ENCODE peak calls at places on chromosomes 4 and X, in five cellular contexts. One of them, this sample, is unnamed.

GRCh38 chrX:136028383-136028984 is 43.2 kb downstream of the SLC9A6 start:
- DNase-seq in H1: no peak
- DNase-seq in HepG2: peak; percentile 23
- DNase-seq in GM12878: no peak
- DNase-seq in NT2/D1: peak; percentile 11
- DNase-seq in this sample: peak; percentile 46

GRCh38 chr4:104470770-104471169 is 23.9 kb downstream of the CXXC4 start:
- DNase-seq in H1: no peak
- DNase-seq in HepG2: peak; percentile 5
- DNase-seq in GM12878: no peak
- DNase-seq in NT2/D1: no peak
- DNase-seq in this sample: no peak

GRCh38 chr4:84583871-84584373 is 995 bp downstream of the CDS1 start:
- DNase-seq in H1: no peak
- DNase-seq in HepG2: no peak
- DNase-seq in GM12878: no peak
- DNase-seq in NT2/D1: no peak
- DNase-seq in this sample: no peak

GRCh38 chr4:147582386-147583077 is 34.7 kb upstream of the TMEM184C start:
- DNase-seq in H1: no peak
- DNase-seq in HepG2: no peak
- DNase-seq in GM12878: no peak
- DNase-seq in NT2/D1: no peak
- DNase-seq in this sample: no peak

GRCh38 chrX:108001218-108001814 is 19.1 kb upstream of the TEX13B start:
- DNase-seq in H1: no peak
- DNase-seq in HepG2: peak; percentile 11
- DNase-seq in GM12878: no peak
- DNase-seq in NT2/D1: no peak
- DNase-seq in this sample: peak; percentile 69

GRCh38 chr4:122826596-122827257 is at the start of gene FGF2:
- DNase-seq in H1: peak; percentile 47
- DNase-seq in HepG2: no peak
- DNase-seq in GM12878: no peak
- DNase-seq in NT2/D1: peak; percentile 23
- DNase-seq in this sample: peak; percentile 58

GRCh38 chrX:12360991-12361598 is 222.8 kb downstream of the FRMPD4 start:
- DNase-seq in H1: no peak
- DNase-seq in HepG2: no peak
- DNase-seq in GM12878: no peak
- DNase-seq in NT2/D1: no peak
- DNase-seq in this sample: no peak

GRCh38 chr4:186192068-186192751 is 843 bp downstream of the CYP4V2 start:
- DNase-seq in H1: no peak
- DNase-seq in HepG2: peak; percentile 9
- DNase-seq in GM12878: no peak
- DNase-seq in NT2/D1: no peak
- DNase-seq in this sample: peak; percentile 19

GRCh38 chr4:87038837-87039715 is 104.3 kb downstream of the AFF1 start:
- DNase-seq in H1: no peak
- DNase-seq in HepG2: no peak
- DNase-seq in GM12878: no peak
- DNase-seq in NT2/D1: no peak
- DNase-seq in this sample: peak; percentile 33

GRCh38 chr4:187171731-187172339 is 448.2 kb upstream of the FAT1 start:
- DNase-seq in H1: no peak
- DNase-seq in HepG2: no peak
- DNase-seq in GM12878: no peak
- DNase-seq in NT2/D1: no peak
- DNase-seq in this sample: no peak

GRCh38 chr4:125315571-125316390 is 1.0 kb downstream of the FAT4 start:
- DNase-seq in H1: no peak
- DNase-seq in HepG2: peak; percentile 18
- DNase-seq in GM12878: no peak
- DNase-seq in NT2/D1: no peak
- DNase-seq in this sample: peak; percentile 63

GRCh38 chr4:6639137-6639680 is 1.3 kb upstream of the MRFAP1 start:
- DNase-seq in H1: no peak
- DNase-seq in HepG2: no peak
- DNase-seq in GM12878: no peak
- DNase-seq in NT2/D1: no peak
- DNase-seq in this sample: no peak

GRCh38 chrX:96386325-96386724 is 298.3 kb upstream of the DIAPH2 start:
- DNase-seq in H1: no peak
- DNase-seq in HepG2: no peak
- DNase-seq in GM12878: no peak
- DNase-seq in NT2/D1: no peak
- DNase-seq in this sample: no peak

GRCh38 chr4:3854661-3855060 is 88.5 kb downstream of the ADRA2C start:
- DNase-seq in H1: no peak
- DNase-seq in HepG2: no peak
- DNase-seq in GM12878: no peak
- DNase-seq in NT2/D1: no peak
- DNase-seq in this sample: no peak

GRCh38 chrX:151098996-151099395 is 77.4 kb upstream of the GPR50 start:
- DNase-seq in H1: no peak
- DNase-seq in HepG2: no peak
- DNase-seq in GM12878: no peak
- DNase-seq in NT2/D1: no peak
- DNase-seq in this sample: no peak

GRCh38 chr4:93693141-93693540 is 135.4 kb upstream of the ATOH1 start:
- DNase-seq in H1: no peak
- DNase-seq in HepG2: no peak
- DNase-seq in GM12878: no peak
- DNase-seq in NT2/D1: no peak
- DNase-seq in this sample: no peak

GRCh38 chr4:917466-917865 is 14.7 kb downstream of the GAK start:
- DNase-seq in H1: no peak
- DNase-seq in HepG2: no peak
- DNase-seq in GM12878: no peak
- DNase-seq in NT2/D1: no peak
- DNase-seq in this sample: no peak

GRCh38 chrX:139828037-139828436 is 104.8 kb downstream of the ATP11C start:
- DNase-seq in H1: no peak
- DNase-seq in HepG2: peak; percentile 1
- DNase-seq in GM12878: no peak
- DNase-seq in NT2/D1: no peak
- DNase-seq in this sample: no peak

GRCh38 chr4:88240297-88240714 is 44.1 kb downstream of the PPM1K start:
- DNase-seq in H1: no peak
- DNase-seq in HepG2: no peak
- DNase-seq in GM12878: no peak
- DNase-seq in NT2/D1: no peak
- DNase-seq in this sample: no peak

GRCh38 chrX:36577006-36577405 is 431.2 kb upstream of the FAM47C start:
- DNase-seq in H1: no peak
- DNase-seq in HepG2: no peak
- DNase-seq in GM12878: no peak
- DNase-seq in NT2/D1: no peak
- DNase-seq in this sample: no peak

GRCh38 chrX:107450823-107451509 is 1.5 kb downstream of the FRMPD3 start:
- DNase-seq in H1: no peak
- DNase-seq in HepG2: no peak
- DNase-seq in GM12878: no peak
- DNase-seq in NT2/D1: peak; percentile 38
- DNase-seq in this sample: peak; percentile 81

GRCh38 chr4:159937595-159937994 is 834.7 kb downstream of the RAPGEF2 start:
- DNase-seq in H1: no peak
- DNase-seq in HepG2: no peak
- DNase-seq in GM12878: no peak
- DNase-seq in NT2/D1: no peak
- DNase-seq in this sample: no peak

GRCh38 chrX:120358687-120359086 is 3.2 kb upstream of the ATP1B4 start:
- DNase-seq in H1: no peak
- DNase-seq in HepG2: no peak
- DNase-seq in GM12878: no peak
- DNase-seq in NT2/D1: no peak
- DNase-seq in this sample: no peak

GRCh38 chr4:7701866-7702649 is 237.6 kb downstream of the AFAP1 start:
- DNase-seq in H1: no peak
- DNase-seq in HepG2: no peak
- DNase-seq in GM12878: no peak
- DNase-seq in NT2/D1: no peak
- DNase-seq in this sample: no peak

GRCh38 chrX:79169484-79169883 is 25.0 kb downstream of the GPR174 start:
- DNase-seq in H1: no peak
- DNase-seq in HepG2: no peak
- DNase-seq in GM12878: no peak
- DNase-seq in NT2/D1: no peak
- DNase-seq in this sample: no peak

GRCh38 chr4:1050486-1051213 is 39.2 kb downstream of the FGFRL1 start:
- DNase-seq in H1: no peak
- DNase-seq in HepG2: no peak
- DNase-seq in GM12878: no peak
- DNase-seq in NT2/D1: no peak
- DNase-seq in this sample: no peak

DNA sequence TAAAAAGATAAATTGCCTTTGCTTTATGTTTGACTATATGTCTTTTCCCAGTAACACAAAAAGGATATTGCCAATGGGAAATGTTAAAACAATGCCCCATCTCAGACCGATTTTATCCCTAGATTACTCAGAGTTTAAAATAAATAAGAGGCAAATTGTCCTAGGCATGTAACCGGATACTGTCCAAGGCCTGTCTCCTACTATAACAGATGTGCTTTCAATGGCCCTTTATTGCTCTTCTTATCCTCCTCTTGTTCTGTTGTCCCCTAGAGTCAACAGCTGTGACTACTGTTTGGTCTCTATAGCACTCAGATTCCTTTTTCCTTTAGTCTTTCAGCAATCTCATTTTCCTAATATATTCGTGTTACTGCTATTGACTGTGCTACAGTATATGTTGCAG is 66.8 kb upstream of the PLS3 start:
- DNase-seq in H1: no peak
- DNase-seq in HepG2: peak; percentile 7
- DNase-seq in GM12878: no peak
- DNase-seq in NT2/D1: no peak
- DNase-seq in this sample: no peak
- TF ChIP-seq SUZ12 in H1: no peak
- TF ChIP-seq SUZ12 in HepG2: no peak
- TF ChIP-seq SUZ12 in GM12878: no peak
- TF ChIP-seq SUZ12 in NT2/D1: no peak
- TF ChIP-seq SUZ12 in this sample: no peak

DNA sequence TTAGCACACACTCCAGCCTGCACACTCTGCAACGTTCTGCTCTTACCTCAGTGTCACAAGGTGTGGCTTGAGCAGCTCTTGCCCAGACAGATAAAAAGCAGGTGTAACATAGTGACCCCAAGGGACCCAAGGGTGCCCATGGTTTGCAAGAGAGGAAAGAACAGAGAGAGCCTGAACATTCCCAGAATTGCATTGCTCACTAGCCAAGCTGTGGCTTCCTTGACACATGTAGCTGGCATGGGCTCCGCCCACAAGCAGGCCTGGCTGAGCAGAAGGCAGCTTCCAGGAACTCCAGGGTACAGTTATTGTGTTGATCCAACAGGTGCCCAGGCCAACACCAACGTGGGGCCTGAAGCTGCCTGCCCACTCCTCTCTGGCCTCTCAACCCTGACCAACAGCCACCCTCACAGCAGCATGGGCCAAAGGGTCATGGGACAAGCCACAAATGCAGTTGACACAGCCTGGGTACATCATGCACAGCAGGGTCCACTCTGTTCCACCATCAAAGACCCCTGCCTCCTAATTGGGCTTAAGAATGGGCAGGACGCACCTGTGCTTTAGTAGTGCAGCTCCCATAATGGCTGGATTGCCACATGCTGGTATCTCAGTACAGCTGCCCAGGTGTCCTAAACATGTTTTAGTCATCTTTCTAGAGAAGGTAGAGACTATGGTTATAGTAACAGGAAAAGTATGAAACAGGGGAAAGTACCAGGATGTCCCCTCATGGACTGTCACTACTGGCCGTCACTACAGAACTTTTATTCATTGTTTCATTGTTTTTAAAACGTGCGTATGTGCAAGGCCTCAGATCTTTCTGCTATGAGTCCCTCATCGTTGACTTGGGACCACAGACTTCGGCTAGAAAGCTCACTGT is 73.7 kb upstream of the ACSL1 start:
- DNase-seq in H1: no peak
- DNase-seq in HepG2: no peak
- DNase-seq in GM12878: no peak
- DNase-seq in NT2/D1: no peak
- DNase-seq in this sample: no peak
- TF ChIP-seq SUZ12 in H1: no peak
- TF ChIP-seq SUZ12 in HepG2: no peak
- TF ChIP-seq SUZ12 in GM12878: no peak
- TF ChIP-seq SUZ12 in NT2/D1: no peak
- TF ChIP-seq SUZ12 in this sample: no peak

GRCh38 chrX:10085223-10085622 is 71.6 kb upstream of the CLCN4 start:
- DNase-seq in H1: no peak
- DNase-seq in HepG2: no peak
- DNase-seq in GM12878: peak; percentile 36
- DNase-seq in NT2/D1: no peak
- DNase-seq in this sample: no peak
- TF ChIP-seq SUZ12 in H1: no peak
- TF ChIP-seq SUZ12 in HepG2: no peak
- TF ChIP-seq SUZ12 in GM12878: no peak
- TF ChIP-seq SUZ12 in NT2/D1: no peak
- TF ChIP-seq SUZ12 in this sample: no peak

GRCh38 chr4:102344955-102345794 is at the start of gene SLC39A8:
- DNase-seq in H1: peak; percentile 70
- DNase-seq in HepG2: peak; percentile 41
- DNase-seq in GM12878: peak; percentile 91
- DNase-seq in NT2/D1: peak; percentile 60
- DNase-seq in this sample: peak; percentile 89

GRCh38 chr4:102342404-102343074 is 2.7 kb downstream of the SLC39A8 start:
- DNase-seq in H1: no peak
- DNase-seq in HepG2: no peak
- DNase-seq in GM12878: no peak
- DNase-seq in NT2/D1: no peak
- DNase-seq in this sample: no peak

GRCh38 chr4:102344520-102344954 is 745 bp downstream of the SLC39A8 start:
- DNase-seq in H1: no peak
- DNase-seq in HepG2: no peak
- DNase-seq in GM12878: no peak
- DNase-seq in NT2/D1: no peak
- DNase-seq in this sample: peak; percentile 65

GRCh38 chr4:102345795-102346100 is 466 bp upstream of the SLC39A8 start:
- DNase-seq in H1: no peak
- DNase-seq in HepG2: no peak
- DNase-seq in GM12878: no peak
- DNase-seq in NT2/D1: no peak
- DNase-seq in this sample: no peak

DNA sequence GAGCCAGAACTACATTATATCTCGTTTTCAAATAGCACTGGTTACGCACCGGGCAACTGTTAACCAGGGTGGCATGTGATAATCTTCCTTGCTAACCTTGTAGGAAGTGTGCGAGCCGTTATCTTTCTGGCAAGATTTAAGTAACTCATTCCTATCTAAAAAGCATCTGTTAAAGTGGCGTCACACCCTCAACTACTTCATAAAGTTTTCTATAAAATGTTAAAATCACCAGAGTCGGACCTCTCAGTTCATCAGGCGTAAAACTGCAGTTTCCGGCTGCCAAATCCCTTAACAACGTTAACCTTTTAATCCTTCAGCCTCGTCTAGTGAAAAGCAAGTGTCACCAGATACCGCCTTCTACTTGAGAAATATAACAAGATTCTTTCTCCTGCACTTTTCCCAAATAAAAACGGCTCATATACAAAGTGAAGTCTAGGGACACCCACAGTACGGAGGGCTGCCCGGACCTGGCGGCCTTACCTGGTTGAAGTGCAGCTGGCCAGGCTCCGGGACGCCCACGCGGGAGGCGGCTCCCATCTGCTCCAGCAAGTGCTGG is 1.2 kb downstream of the SLC39A8 start:
- DNase-seq in H1: no peak
- DNase-seq in HepG2: no peak
- DNase-seq in GM12878: peak; percentile 21
- DNase-seq in NT2/D1: no peak
- DNase-seq in this sample: no peak
- TF ChIP-seq SUZ12 in H1: no peak
- TF ChIP-seq SUZ12 in HepG2: no peak
- TF ChIP-seq SUZ12 in GM12878: no peak
- TF ChIP-seq SUZ12 in NT2/D1: no peak
- TF ChIP-seq SUZ12 in this sample: no peak

This sample was measured in HEK293T.